ENCODE peak calls at places on chromosomes 7 and 10, in seven cellular contexts. One of them, this sample, is unnamed.

GRCh38 chr7:106841896-106842390 is 23.1 kb upstream of the PIK3CG start:
- DNase-seq in GM12891: no peak
- DNase-seq in GM12878: no peak
- DNase-seq in K562: no peak
- DNase-seq in H1: no peak
- DNase-seq in HepG2: no peak
- DNase-seq in SK-N-SH: peak
- DNase-seq in this sample: no peak

GRCh38 chr10:102245101-102245931 is at the start of gene GBF1:
- DNase-seq in SK-N-SH: peak
- DNase-seq in H1: peak
- DNase-seq in HepG2: peak
- DNase-seq in K562: peak
- DNase-seq in GM12891: peak
- DNase-seq in GM12878: peak
- DNase-seq in this sample: peak

GRCh38 chr10:86665868-86666267 is 2.4 kb upstream of the LDB3 start:
- DNase-seq in K562: no peak
- DNase-seq in GM12891: no peak
- DNase-seq in HepG2: no peak
- DNase-seq in SK-N-SH: peak
- DNase-seq in H1: no peak
- DNase-seq in GM12878: no peak
- DNase-seq in this sample: no peak

GRCh38 chr7:140744005-140744404 is 47.5 kb downstream of the NDUFB2 start:
- DNase-seq in GM12878: no peak
- DNase-seq in H1: no peak
- DNase-seq in GM12891: no peak
- DNase-seq in SK-N-SH: no peak
- DNase-seq in HepG2: peak
- DNase-seq in K562: no peak
- DNase-seq in this sample: no peak

GRCh38 chr7:34069676-34070075 is 164.3 kb downstream of the BMPER start:
- DNase-seq in K562: no peak
- DNase-seq in HepG2: peak
- DNase-seq in GM12878: no peak
- DNase-seq in SK-N-SH: no peak
- DNase-seq in H1: no peak
- DNase-seq in GM12891: no peak
- DNase-seq in this sample: no peak

GRCh38 chr7:155457544-155458316 is at the start of gene EN2:
- DNase-seq in H1: no peak
- DNase-seq in GM12891: no peak
- DNase-seq in GM12878: no peak
- DNase-seq in HepG2: no peak
- DNase-seq in SK-N-SH: peak
- DNase-seq in K562: peak
- DNase-seq in this sample: no peak

GRCh38 chr10:110364531-110364937 is 59.8 kb upstream of the SMNDC1 start:
- DNase-seq in SK-N-SH: no peak
- DNase-seq in H1: no peak
- DNase-seq in GM12878: no peak
- DNase-seq in HepG2: no peak
- DNase-seq in K562: no peak
- DNase-seq in GM12891: no peak
- DNase-seq in this sample: no peak

GRCh38 chr7:149325248-149325647 is 63.3 kb downstream of the ZNF783 start:
- DNase-seq in H1: no peak
- DNase-seq in K562: no peak
- DNase-seq in HepG2: no peak
- DNase-seq in GM12878: no peak
- DNase-seq in GM12891: no peak
- DNase-seq in SK-N-SH: no peak
- DNase-seq in this sample: no peak

GRCh38 chr7:106885652-106886051 is 20.6 kb downstream of the PIK3CG start:
- DNase-seq in K562: no peak
- DNase-seq in SK-N-SH: no peak
- DNase-seq in GM12891: no peak
- DNase-seq in HepG2: no peak
- DNase-seq in GM12878: no peak
- DNase-seq in H1: no peak
- DNase-seq in this sample: no peak

GRCh38 chr7:16347461-16348192 is 73.7 kb downstream of the CRPPA start:
- DNase-seq in K562: no peak
- DNase-seq in GM12878: no peak
- DNase-seq in GM12891: no peak
- DNase-seq in SK-N-SH: no peak
- DNase-seq in H1: no peak
- DNase-seq in HepG2: no peak
- DNase-seq in this sample: no peak

GRCh38 chr10:7121154-7121797 is 289.6 kb downstream of the SFMBT2 start:
- DNase-seq in H1: peak
- DNase-seq in SK-N-SH: peak
- DNase-seq in GM12878: no peak
- DNase-seq in GM12891: peak
- DNase-seq in HepG2: peak
- DNase-seq in K562: peak
- DNase-seq in this sample: peak

DNA sequence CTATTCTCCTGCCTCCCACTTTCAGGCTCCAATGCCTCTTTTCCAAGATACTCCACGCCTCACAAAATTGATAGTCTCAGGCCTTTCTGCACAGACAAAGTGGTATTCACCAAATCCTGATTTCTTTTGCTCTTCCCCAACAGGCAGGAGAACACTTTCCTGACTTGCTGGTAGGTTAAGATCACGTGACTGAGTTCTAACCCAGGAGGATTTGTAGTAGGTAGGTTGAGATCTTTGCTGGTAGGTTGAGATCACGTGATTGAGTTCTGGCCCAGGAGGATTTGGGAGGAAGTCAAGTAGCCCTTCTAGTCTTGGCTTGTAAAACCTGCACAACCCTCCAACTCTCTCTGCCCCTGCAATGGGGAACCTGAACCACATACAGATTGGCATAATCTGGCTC is 741.5 kb downstream of the TYW1 start:
- DNase-seq in GM12878: no peak
- DNase-seq in H1: no peak
- DNase-seq in HepG2: no peak
- DNase-seq in K562: no peak
- DNase-seq in SK-N-SH: no peak
- DNase-seq in GM12891: no peak
- DNase-seq in this sample: no peak
- TF ChIP-seq TAF1 in GM12878: no peak
- TF ChIP-seq TAF1 in H1: no peak
- TF ChIP-seq TAF1 in HepG2: no peak
- TF ChIP-seq TAF1 in K562: no peak
- TF ChIP-seq TAF1 in SK-N-SH: no peak
- TF ChIP-seq TAF1 in GM12891: no peak
- TF ChIP-seq TAF1 in this sample: no peak

DNA sequence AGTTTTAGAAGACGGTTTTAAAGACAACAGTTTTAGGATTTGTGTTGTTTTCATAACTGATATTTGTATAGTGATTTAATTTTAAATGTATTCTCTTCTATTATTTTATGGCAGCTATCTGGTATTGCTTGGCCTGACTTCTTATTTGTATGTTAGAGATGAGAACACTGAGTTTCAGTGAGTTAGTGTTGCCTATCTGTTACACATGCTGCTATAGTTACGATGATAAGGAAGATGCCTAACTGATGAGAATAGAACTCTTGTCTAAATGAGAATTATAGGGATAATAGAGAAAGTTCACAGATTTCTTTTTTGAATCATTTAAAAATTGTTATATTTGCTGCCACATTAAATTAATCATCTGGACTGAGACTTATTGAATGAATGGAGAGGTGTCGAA is 195.4 kb upstream of the CSTF2T start:
- DNase-seq in H1: no peak
- DNase-seq in GM12891: no peak
- DNase-seq in SK-N-SH: no peak
- DNase-seq in HepG2: no peak
- DNase-seq in GM12878: no peak
- DNase-seq in K562: no peak
- DNase-seq in this sample: no peak
- TF ChIP-seq TAF1 in H1: no peak
- TF ChIP-seq TAF1 in GM12891: no peak
- TF ChIP-seq TAF1 in SK-N-SH: no peak
- TF ChIP-seq TAF1 in HepG2: no peak
- TF ChIP-seq TAF1 in GM12878: no peak
- TF ChIP-seq TAF1 in K562: no peak
- TF ChIP-seq TAF1 in this sample: no peak

GRCh38 chr10:28676968-28677888 is at the start of gene BAMBI:
- DNase-seq in GM12878: no peak
- DNase-seq in SK-N-SH: peak
- DNase-seq in H1: peak
- DNase-seq in K562: peak
- DNase-seq in HepG2: peak
- DNase-seq in GM12891: peak
- DNase-seq in this sample: peak
- TF ChIP-seq TAF1 in GM12878: peak
- TF ChIP-seq TAF1 in SK-N-SH: peak
- TF ChIP-seq TAF1 in H1: peak
- TF ChIP-seq TAF1 in K562: peak
- TF ChIP-seq TAF1 in HepG2: peak
- TF ChIP-seq TAF1 in GM12891: no peak
- TF ChIP-seq TAF1 in this sample: no peak

GRCh38 chr7:28773423-28774129 is 184.6 kb downstream of the TRIL start:
- DNase-seq in HepG2: no peak
- DNase-seq in GM12891: no peak
- DNase-seq in GM12878: no peak
- DNase-seq in SK-N-SH: no peak
- DNase-seq in H1: no peak
- DNase-seq in K562: no peak
- DNase-seq in this sample: no peak

GRCh38 chr7:28776463-28777157 is 181.5 kb downstream of the TRIL start:
- DNase-seq in HepG2: no peak
- DNase-seq in H1: no peak
- DNase-seq in GM12878: no peak
- DNase-seq in K562: no peak
- DNase-seq in GM12891: no peak
- DNase-seq in SK-N-SH: no peak
- DNase-seq in this sample: no peak

GRCh38 chr7:28768577-28769147 is 189.5 kb downstream of the TRIL start:
- DNase-seq in GM12891: no peak
- DNase-seq in H1: no peak
- DNase-seq in SK-N-SH: no peak
- DNase-seq in GM12878: no peak
- DNase-seq in K562: no peak
- DNase-seq in HepG2: no peak
- DNase-seq in this sample: no peak

GRCh38 chr7:28774529-28775057 is 183.5 kb downstream of the TRIL start:
- DNase-seq in GM12878: no peak
- DNase-seq in GM12891: no peak
- DNase-seq in SK-N-SH: no peak
- DNase-seq in K562: no peak
- DNase-seq in H1: no peak
- DNase-seq in HepG2: no peak
- DNase-seq in this sample: no peak

DNA sequence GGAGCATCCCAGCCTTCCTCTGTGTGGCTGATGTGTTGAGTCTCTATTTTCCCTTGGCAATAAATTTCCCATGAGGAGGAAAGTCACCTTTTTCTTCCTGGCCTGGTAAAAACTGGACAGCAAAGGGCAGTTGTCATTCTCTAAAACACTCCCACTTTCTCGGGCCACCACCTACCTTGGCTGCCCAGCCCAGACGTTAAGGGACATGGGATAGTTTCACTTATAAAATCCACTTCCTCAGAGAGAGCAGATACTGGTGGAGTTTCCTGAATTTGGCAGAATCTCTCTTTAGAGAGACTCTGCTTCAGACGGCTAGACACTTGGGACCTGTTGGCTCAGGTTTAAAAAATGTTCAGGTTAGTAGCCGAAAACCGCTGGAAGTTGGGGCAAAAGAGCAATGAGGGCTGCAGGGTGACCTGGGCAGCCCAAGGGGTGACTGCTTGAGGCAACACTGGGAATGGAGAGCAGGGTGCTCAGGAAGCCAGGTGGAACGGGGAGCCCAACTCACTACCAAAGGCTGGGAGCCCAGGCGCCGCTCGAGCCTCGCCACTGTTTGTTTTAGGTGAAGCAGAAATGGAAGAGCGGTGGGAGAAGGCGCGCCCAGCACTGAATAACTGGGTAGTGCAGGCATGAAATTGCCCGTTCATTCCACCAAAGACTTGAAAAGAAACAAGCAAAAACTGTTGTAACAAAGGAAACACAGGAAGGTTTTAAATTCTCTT is 186.1 kb downstream of the TRIL start:
- DNase-seq in GM12891: no peak
- DNase-seq in SK-N-SH: no peak
- DNase-seq in H1: no peak
- DNase-seq in HepG2: no peak
- DNase-seq in K562: no peak
- DNase-seq in GM12878: no peak
- DNase-seq in this sample: no peak
- TF ChIP-seq TAF1 in GM12891: no peak
- TF ChIP-seq TAF1 in SK-N-SH: no peak
- TF ChIP-seq TAF1 in H1: no peak
- TF ChIP-seq TAF1 in HepG2: no peak
- TF ChIP-seq TAF1 in K562: no peak
- TF ChIP-seq TAF1 in GM12878: no peak
- TF ChIP-seq TAF1 in this sample: no peak